ENCODE peak calls at places on chromosome 18, in five cellular contexts. L is IMR-90, R is thoracic aorta, Y is transverse colon, B is lung. F is an unnamed sample.
A peak's percentile ranks its signal among the peaks of the same experiment; 100 is the strongest.

GRCh38 chr18:7567487-7568425 is 640 bp downstream of the PTPRM start:
- DNase-seq in B (peak; percentile 65), Y (peak; percentile 27), L (peak; percentile 64), R (no peak), F (peak; percentile 32)

GRCh38 chr18:48546411-48546810 is 7.6 kb downstream of the CTIF start:
- DNase-seq in Y (no peak), R (no peak), L (peak; percentile 81), B (no peak), F (no peak)

GRCh38 chr18:28804512-28805214 is 627.7 kb upstream of the CDH2 start:
- DNase-seq in B (no peak), L (no peak), Y (no peak), R (no peak), F (peak; percentile 49)

GRCh38 chr18:35407871-35408481 is 30.8 kb upstream of the ZNF396 start:
- DNase-seq in B (peak; percentile 64), R (peak; percentile 14), L (peak; percentile 69), Y (peak; percentile 29), F (peak; percentile 63)

GRCh38 chr18:62925031-62925688 is 209.8 kb downstream of the PHLPP1 start:
- DNase-seq in R (no peak), Y (no peak), L (peak; percentile 29), B (no peak), F (peak; percentile 79)

GRCh38 chr18:3664563-3665178 is 214.7 kb downstream of the TGIF1 start:
- DNase-seq in Y (no peak), R (no peak), B (no peak), L (no peak), F (peak; percentile 50)

GRCh38 chr18:4333043-4333442 is 122.1 kb downstream of the DLGAP1 start:
- DNase-seq in Y (no peak), L (no peak), B (no peak), R (no peak), F (no peak)

GRCh38 chr18:55900380-55900779 is 312.4 kb upstream of the TCF4 start:
- DNase-seq in B (no peak), R (no peak), Y (no peak), L (peak; percentile 65), F (no peak)

GRCh38 chr18:48841381-48842258 is 109.1 kb downstream of the SMAD7 start:
- DNase-seq in Y (no peak), R (no peak), L (peak; percentile 57), B (peak; percentile 55), F (no peak)

GRCh38 chr18:42196651-42197050 is 241.6 kb downstream of the PIK3C3 start:
- DNase-seq in Y (no peak), B (no peak), L (peak; percentile 7), R (no peak), F (peak; percentile 35)

GRCh38 chr18:62521588-62521987 is 1.2 kb upstream of the ZCCHC2 start:
- DNase-seq in L (no peak), Y (no peak), B (no peak), R (no peak), F (no peak)

GRCh38 chr18:58781627-58782194 is 83.0 kb upstream of the ZNF532 start:
- DNase-seq in B (peak; percentile 80), L (peak; percentile 76), Y (peak; percentile 80), R (peak; percentile 58), F (peak; percentile 65)

GRCh38 chr18:76252880-76253279 is 242.2 kb downstream of the ZNF516 start:
- DNase-seq in L (peak; percentile 6), R (no peak), Y (no peak), B (no peak), F (peak; percentile 28)

GRCh38 chr18:10936211-10937053 is 212.9 kb downstream of the PIEZO2 start:
- DNase-seq in L (peak; percentile 15), B (no peak), Y (no peak), R (no peak), F (no peak)

GRCh38 chr18:79400091-79400590 is 4.4 kb downstream of the NFATC1 start:
- DNase-seq in Y (peak; percentile 73), R (no peak), L (no peak), B (no peak), F (no peak)

GRCh38 chr18:22525883-22526282 is 108.2 kb upstream of the CTAGE1 start:
- DNase-seq in L (no peak), B (no peak), R (no peak), Y (no peak), F (no peak)

GRCh38 chr18:58639751-58640427 is 11.0 kb upstream of the ALPK2 start:
- DNase-seq in L (peak; percentile 69), B (no peak), R (no peak), Y (no peak), F (peak; percentile 75)

GRCh38 chr18:7921938-7922587 is 354.9 kb downstream of the PTPRM start:
- DNase-seq in Y (no peak), L (peak; percentile 59), R (no peak), B (no peak), F (peak; percentile 90)

GRCh38 chr18:7464245-7464966 is 102.7 kb upstream of the PTPRM start:
- DNase-seq in L (no peak), B (no peak), Y (no peak), R (no peak), F (no peak)

GRCh38 chr18:3156325-3156640 is 63.5 kb downstream of the MYOM1 start:
- DNase-seq in L (no peak), B (no peak), R (no peak), Y (no peak), F (no peak)

GRCh38 chr18:2903006-2903405 is 56.2 kb downstream of the EMILIN2 start:
- DNase-seq in Y (peak; percentile 34), B (no peak), L (peak; percentile 61), R (no peak), F (peak; percentile 51)

GRCh38 chr18:58497845-58498244 is 131.0 kb downstream of the ALPK2 start:
- DNase-seq in R (no peak), Y (no peak), B (no peak), L (peak; percentile 48), F (peak; percentile 43)

GRCh38 chr18:65750421-65751144 is at the start of gene CDH7:
- DNase-seq in B (no peak), Y (no peak), R (no peak), L (no peak), F (no peak)
- H3K4me3 ChIP-seq in B (peak within 1 kb of the TSS; percentile 24), Y (peak within 1 kb of the TSS; percentile 9), R (peak within 1 kb of the TSS; percentile 35), L (no peak within 1 kb of the TSS), F (peak within 1 kb of the TSS; percentile 27)

GRCh38 chr18:74399225-74399887 is 57.8 kb downstream of the DIPK1C start:
- DNase-seq in L (no peak), R (no peak), B (no peak), Y (no peak), F (no peak)

GRCh38 chr18:74395006-74395405 is 62.1 kb downstream of the DIPK1C start:
- DNase-seq in Y (no peak), L (no peak), B (no peak), R (no peak), F (no peak)

GRCh38 chr18:74395630-74396251 is 61.4 kb downstream of the DIPK1C start:
- DNase-seq in B (no peak), Y (no peak), R (no peak), L (no peak), F (no peak)

GRCh38 chr18:74396252-74397204 is 60.6 kb downstream of the DIPK1C start:
- DNase-seq in B (no peak), R (no peak), Y (no peak), L (no peak), F (no peak)

GRCh38 chr18:74397572-74397971 is 59.5 kb downstream of the DIPK1C start:
- DNase-seq in B (no peak), R (no peak), Y (no peak), L (no peak), F (no peak)
- TF ChIP-seq CTCF in B (no peak), R (no peak), Y (no peak), L (no peak), F (peak; percentile 16)

DNA sequence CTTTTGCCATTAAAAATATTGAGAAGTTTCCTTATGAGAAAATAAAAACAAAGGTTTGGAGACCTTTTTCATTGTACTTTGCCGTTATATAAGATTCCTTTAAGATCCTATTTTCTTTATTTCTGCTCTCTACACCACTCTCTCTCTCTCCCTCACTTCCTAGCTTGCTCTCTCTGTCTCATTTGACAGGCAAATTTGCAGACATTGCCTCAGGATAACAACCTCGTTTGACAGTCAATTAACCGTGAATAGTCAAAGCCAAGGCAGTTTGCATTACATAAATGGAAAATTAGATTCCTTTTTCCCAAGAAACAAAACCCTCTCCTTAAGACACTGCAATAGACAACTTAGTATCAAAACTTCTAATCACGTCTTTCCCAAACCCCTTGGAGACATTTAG is 7.4 kb downstream of the SKOR2 start:
- DNase-seq in L (no peak), B (no peak), R (no peak), Y (no peak), F (no peak)
- H3K27me3 ChIP-seq in L (peaks cover 22% of the 10 kb centered on the region), B (peaks cover 17% of the 10 kb centered on the region), R (no peaks in the 10 kb centered on the region), Y (peaks cover 94% of the 10 kb centered on the region), F (peaks cover 21% of the 10 kb centered on the region)

GRCh38 chr18:11946756-11947155 is 34.6 kb upstream of the IMPA2 start:
- DNase-seq in Y (no peak), B (no peak), L (peak; percentile 67), R (no peak), F (peak; percentile 37)
- H3K4me3 ChIP-seq in Y (peak overlapping the region; percentile 41), B (no peak overlapping the region), L (no peak overlapping the region), R (peak overlapping the region; percentile 85), F (no peak overlapping the region)

GRCh38 chr18:285817-286216 is 18.0 kb upstream of the THOC1 start:
- DNase-seq in B (no peak), R (no peak), L (no peak), Y (no peak), F (no peak)

GRCh38 chr18:292271-292670 is 24.4 kb upstream of the THOC1 start:
- DNase-seq in L (no peak), B (no peak), Y (no peak), R (no peak), F (no peak)

GRCh38 chr18:286515-287310 is 18.9 kb upstream of the THOC1 start:
- DNase-seq in L (peak; percentile 42), R (no peak), B (no peak), Y (no peak), F (peak; percentile 4)
- TF ChIP-seq CTCF in L (peak; percentile 85), R (peak; percentile 44), B (peak; percentile 12), Y (peak; percentile 27), F (no peak)